ENCODE peak calls at places on chromosomes 16 and 17, in seven cellular contexts. X, H, D, O, V, A and C are unnamed samples.
A peak's percentile ranks its signal among the peaks of the same experiment; 100 is the strongest.

GRCh38 chr17:7315570-7316243 is 547 bp upstream of the GPS2 start:
- DNase-seq in X (no peak), H (peak; percentile 32), D (no peak), O (no peak), V (no peak), A (no peak), C (no peak)

GRCh38 chr16:85620403-85620802 is 7.3 kb downstream of the GSE1 start:
- DNase-seq in X (no peak), H (no peak), D (no peak), O (no peak), V (peak; percentile 76), A (no peak), C (no peak)

GRCh38 chr17:35132816-35133550 is 9.1 kb downstream of the NLE1 start:
- DNase-seq in X (no peak), H (no peak), D (no peak), O (no peak), V (no peak), A (no peak), C (no peak)

GRCh38 chr16:23670137-23670776 is 8.4 kb upstream of the PLK1 start:
- DNase-seq in X (peak; percentile 77), H (no peak), D (no peak), O (no peak), V (no peak), A (no peak), C (no peak)

GRCh38 chr16:66026211-66026610 is 340.3 kb upstream of the CDH5 start:
- DNase-seq in X (no peak), H (no peak), D (peak; percentile 49), O (no peak), V (peak; percentile 9), A (no peak), C (peak; percentile 61)

GRCh38 chr17:29583324-29584248 is 5.9 kb downstream of the GIT1 start:
- DNase-seq in X (no peak), H (no peak), D (no peak), O (no peak), V (no peak), A (no peak), C (peak; percentile 23)

GRCh38 chr16:17345043-17345442 is 125.7 kb downstream of the XYLT1 start:
- DNase-seq in X (no peak), H (no peak), D (no peak), O (no peak), V (no peak), A (no peak), C (no peak)

GRCh38 chr16:2858245-2859025 is 465 bp upstream of the PRSS22 start:
- DNase-seq in X (no peak), H (no peak), D (peak; percentile 63), O (no peak), V (peak; percentile 7), A (no peak), C (peak; percentile 42)

GRCh38 chr17:61307905-61308886 is 91.4 kb upstream of the TBX2 start:
- DNase-seq in X (no peak), H (no peak), D (no peak), O (no peak), V (no peak), A (no peak), C (no peak)

GRCh38 chr16:89545831-89546574 is 14.5 kb upstream of the RPL13 start:
- DNase-seq in X (no peak), H (no peak), D (no peak), O (no peak), V (no peak), A (peak; percentile 89), C (no peak)

GRCh38 chr17:42694524-42694923 is 12.2 kb downstream of the CNTNAP1 start:
- DNase-seq in X (no peak), H (no peak), D (no peak), O (no peak), V (no peak), A (no peak), C (peak; percentile 6)

GRCh38 chr17:79033741-79034501 is 10.0 kb downstream of the C1QTNF1 start:
- DNase-seq in X (no peak), H (no peak), D (no peak), O (no peak), V (no peak), A (no peak), C (peak; percentile 52)

GRCh38 chr17:63002625-63003024 is 36.6 kb downstream of the TANC2 start:
- DNase-seq in X (no peak), H (no peak), D (no peak), O (no peak), V (no peak), A (no peak), C (no peak)

GRCh38 chr17:81285179-81285878 is 9.8 kb downstream of the SLC38A10 start:
- DNase-seq in X (no peak), H (peak; percentile 80), D (no peak), O (peak; percentile 70), V (peak; percentile 80), A (no peak), C (no peak)

GRCh38 chr16:73605309-73605708 is 557.4 kb upstream of the ZFHX3 start:
- DNase-seq in X (no peak), H (no peak), D (no peak), O (no peak), V (no peak), A (no peak), C (no peak)

GRCh38 chr16:72189865-72190371 is 18.0 kb upstream of the PMFBP1 start:
- DNase-seq in X (no peak), H (no peak), D (no peak), O (no peak), V (no peak), A (no peak), C (no peak)

GRCh38 chr17:57158296-57158695 is 73.2 kb downstream of the AKAP1 start:
- DNase-seq in X (no peak), H (no peak), D (no peak), O (no peak), V (no peak), A (no peak), C (no peak)

GRCh38 chr17:12613566-12613965 is 52.1 kb upstream of the MYOCD start:
- DNase-seq in X (no peak), H (no peak), D (no peak), O (no peak), V (no peak), A (no peak), C (no peak)

GRCh38 chr17:40316571-40317344 is 7.8 kb downstream of the RARA start:
- DNase-seq in X (no peak), H (no peak), D (peak; percentile 74), O (no peak), V (no peak), A (peak; percentile 80), C (peak; percentile 87)

GRCh38 chr17:14748036-14748715 is 447.3 kb downstream of the HS3ST3B1 start:
- DNase-seq in X (no peak), H (no peak), D (no peak), O (no peak), V (no peak), A (no peak), C (no peak)

DNA sequence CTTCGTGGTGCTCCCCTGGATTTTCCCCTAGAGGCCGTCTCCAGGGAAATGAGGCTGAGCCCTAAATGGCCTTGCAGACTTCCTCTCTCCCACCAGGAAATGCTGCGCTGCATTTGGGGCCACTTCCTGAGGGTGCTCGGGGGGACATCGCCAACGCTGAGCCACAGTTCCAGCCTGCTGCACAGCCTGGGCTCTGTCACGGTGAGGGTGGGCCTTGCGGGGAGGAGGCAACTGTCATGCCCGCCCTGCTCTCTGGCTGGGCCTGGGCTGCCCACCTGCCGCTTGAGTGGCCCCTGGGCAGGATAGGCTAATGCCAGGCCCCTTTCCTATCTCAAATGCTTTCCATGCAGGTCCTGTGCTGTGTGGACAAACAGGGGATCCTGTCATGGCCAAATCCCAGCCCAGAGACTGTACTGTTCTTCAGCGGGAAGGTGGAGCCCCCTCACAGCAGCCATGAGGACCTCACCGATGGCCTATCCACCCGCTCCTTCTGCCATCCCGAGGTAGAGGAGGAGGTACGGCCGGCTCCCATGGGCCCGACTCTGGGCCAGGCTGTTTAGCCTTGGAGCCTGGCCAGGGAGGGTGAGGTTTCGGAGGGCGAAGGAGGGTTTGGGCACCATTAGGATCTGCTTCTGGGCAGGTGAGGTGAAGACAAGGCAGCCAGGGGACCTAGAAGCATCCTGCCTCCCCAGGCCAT is 24.2 kb downstream of the CASKIN2 start:
- DNase-seq in X (no peak), H (no peak), D (no peak), O (no peak), V (no peak), A (no peak), C (no peak)
- TF ChIP-seq TAF1 in X (no peak), H (no peak), D (no peak), O (no peak), V (no peak), A (no peak), C (no peak)

GRCh38 chr16:49695782-49696413 is 160.0 kb downstream of the ZNF423 start:
- DNase-seq in X (no peak), H (no peak), D (no peak), O (no peak), V (no peak), A (no peak), C (no peak)
- TF ChIP-seq TAF1 in X (no peak), H (no peak), D (no peak), O (no peak), V (no peak), A (no peak), C (no peak)

GRCh38 chr17:33396818-33397217 is 103.7 kb upstream of the ASIC2 start:
- DNase-seq in X (no peak), H (no peak), D (no peak), O (no peak), V (no peak), A (no peak), C (no peak)
- TF ChIP-seq TAF1 in X (no peak), H (no peak), D (no peak), O (no peak), V (no peak), A (no peak), C (no peak)

GRCh38 chr16:87964049-87964448 is 12.8 kb downstream of the BANP start:
- DNase-seq in X (no peak), H (no peak), D (no peak), O (no peak), V (no peak), A (no peak), C (no peak)

GRCh38 chr16:87965973-87966667 is 14.9 kb downstream of the BANP start:
- DNase-seq in X (no peak), H (no peak), D (no peak), O (no peak), V (no peak), A (no peak), C (peak; percentile 82)

GRCh38 chr16:87965417-87965816 is 14.2 kb downstream of the BANP start:
- DNase-seq in X (no peak), H (no peak), D (no peak), O (no peak), V (no peak), A (no peak), C (no peak)

GRCh38 chr16:87968541-87968940 is 17.3 kb downstream of the BANP start:
- DNase-seq in X (no peak), H (no peak), D (no peak), O (no peak), V (no peak), A (no peak), C (no peak)

GRCh38 chr16:87966685-87967185 is 15.5 kb downstream of the BANP start:
- DNase-seq in X (no peak), H (no peak), D (no peak), O (no peak), V (no peak), A (no peak), C (no peak)
- TF ChIP-seq TAF1 in X (no peak), H (no peak), D (no peak), O (no peak), V (no peak), A (no peak), C (no peak)